ENCODE peak calls at places on chromosomes 3 and 15, in seven cellular contexts. B, Y, R, T, K, G and I are unnamed samples.

GRCh38 chr3:28139288-28139687 is 102.1 kb upstream of the CMC1 start:
- DNase-seq in T (peak), R (no peak), K (no peak), B (no peak), Y (peak), G (peak), I (no peak)

GRCh38 chr15:58070801-58071418 is 5.4 kb upstream of the ALDH1A2 start:
- DNase-seq in B (peak), K (peak), R (peak), T (peak), G (peak), Y (peak), I (peak)

GRCh38 chr3:187979543-187979942 is 174.4 kb upstream of the LPP start:
- DNase-seq in T (no peak), K (no peak), B (no peak), G (no peak), R (no peak), Y (no peak), I (no peak)

GRCh38 chr3:24344784-24345439 is 149.7 kb downstream of the THRB start:
- DNase-seq in Y (no peak), T (no peak), G (no peak), R (no peak), B (no peak), K (no peak), I (no peak)

GRCh38 chr3:38723569-38724391 is 74.3 kb upstream of the SCN5A start:
- DNase-seq in R (no peak), K (peak), Y (peak), B (no peak), G (peak), T (no peak), I (peak)

GRCh38 chr15:67085818-67086649 is 20.6 kb downstream of the SMAD3 start:
- DNase-seq in R (no peak), G (peak), K (no peak), T (no peak), B (no peak), Y (no peak), I (no peak)

GRCh38 chr3:131892331-131892730 is 142.5 kb downstream of the CPNE4 start:
- DNase-seq in T (no peak), Y (no peak), G (no peak), B (no peak), R (no peak), K (no peak), I (no peak)

GRCh38 chr3:16550676-16551341 is 37.3 kb upstream of the RFTN1 start:
- DNase-seq in G (peak), R (peak), Y (peak), B (peak), K (peak), T (peak), I (peak)

GRCh38 chr15:67834249-67834592 is 5.6 kb downstream of the RNU6-1 start:
- DNase-seq in Y (no peak), K (no peak), B (no peak), R (no peak), T (no peak), G (no peak), I (no peak)

GRCh38 chr15:79406191-79406590 is 25.9 kb upstream of the MINAR1 start:
- DNase-seq in K (no peak), G (no peak), B (no peak), T (no peak), Y (no peak), R (no peak), I (no peak)

DNA sequence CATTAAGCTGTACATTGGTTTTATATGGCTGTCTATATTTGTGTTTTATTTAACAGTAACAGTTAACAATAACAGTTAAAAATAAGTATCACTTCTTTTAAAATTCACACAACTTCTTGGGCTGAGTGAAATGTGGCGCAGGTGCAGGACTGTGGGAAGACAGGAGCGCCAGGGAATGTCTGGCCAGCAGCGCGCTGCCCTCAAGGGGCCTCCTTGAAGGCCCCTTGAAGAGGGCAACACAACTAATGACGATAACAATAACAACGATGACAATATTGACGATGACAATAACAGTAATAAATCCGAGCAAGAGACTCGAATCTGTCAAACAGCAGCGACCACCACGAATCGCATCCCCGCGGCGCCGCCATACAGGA is 411 bp upstream of the PPP2R3A start:
- DNase-seq in T (no peak), K (no peak), Y (no peak), R (no peak), B (no peak), G (no peak), I (no peak)
- H3K4me3 ChIP-seq in T (peak), K (no peak), Y (peak), R (peak), B (peak), G (no peak), I (no peak)

GRCh38 chr3:108223928-108224327 is 1.7 kb upstream of the IFT57 start:
- DNase-seq in T (no peak), R (no peak), K (peak), G (no peak), Y (no peak), B (no peak), I (no peak)
- TF ChIP-seq POLR2A in T (no peak), R (no peak), K (no peak), G (no peak), Y (no peak), B (no peak), I (no peak)

DNA sequence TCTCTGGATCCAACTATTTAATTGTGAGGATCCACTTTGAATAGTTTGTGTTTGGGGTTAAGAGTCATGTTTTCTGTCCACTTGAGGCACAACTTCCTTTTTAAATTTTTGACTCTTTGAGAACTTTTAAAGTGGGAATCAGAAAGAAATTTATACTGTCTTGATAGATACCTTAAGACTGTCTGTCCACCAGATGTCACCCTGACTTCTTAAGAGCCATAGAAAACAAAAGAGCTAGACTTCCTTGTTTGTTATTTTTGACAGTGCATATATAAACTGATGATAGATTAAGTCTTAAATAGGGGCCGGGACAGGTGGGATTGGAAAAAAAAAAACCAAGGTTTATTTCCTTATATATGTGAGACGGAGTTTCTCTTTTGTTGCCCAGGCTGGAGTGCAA is 52.1 kb upstream of the WDR72 start:
- DNase-seq in T (no peak), B (no peak), K (no peak), G (no peak), R (no peak), Y (no peak), I (no peak)
- TF ChIP-seq CTCF in T (no peak), B (peak), K (no peak), G (no peak), R (no peak), Y (peak), I (no peak)

DNA sequence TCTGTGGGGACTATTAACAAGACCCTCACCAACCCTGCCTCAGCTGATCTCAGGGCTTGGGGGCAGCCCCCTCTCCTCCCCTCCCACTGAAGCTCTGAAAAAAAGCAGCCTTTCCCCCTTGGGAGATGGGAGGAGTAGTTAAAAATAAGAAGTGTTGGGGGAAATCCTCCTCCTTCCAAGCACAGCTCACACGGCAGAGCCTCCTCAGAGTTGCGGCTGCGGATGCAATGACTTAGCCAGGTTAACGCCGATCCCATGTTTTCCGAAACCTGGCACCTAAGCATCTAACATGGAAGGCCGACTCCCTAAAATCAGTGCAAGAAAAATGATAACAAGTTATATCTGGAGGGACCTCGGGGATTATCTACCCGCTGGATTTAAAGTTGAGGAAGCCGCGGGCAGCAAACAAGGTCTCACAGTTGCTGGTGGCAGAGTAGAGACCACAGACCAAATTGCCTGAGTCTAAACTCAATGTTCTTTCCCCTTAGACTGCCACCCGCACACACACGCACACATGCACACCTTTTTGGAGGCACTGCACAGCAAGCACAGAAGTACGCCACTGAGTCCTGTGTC is 1.1 kb upstream of the TPM1 start:
- DNase-seq in B (no peak), K (no peak), T (peak), G (no peak), Y (no peak), R (no peak), I (no peak)
- H3K4me3 ChIP-seq in B (peak), K (no peak), T (no peak), G (no peak), Y (peak), R (peak), I (no peak)

GRCh38 chr15:59952960-59953359 is 51.2 kb upstream of the FOXB1 start:
- DNase-seq in T (no peak), G (no peak), Y (no peak), R (no peak), B (no peak), K (no peak), I (no peak)
- TF ChIP-seq POLR2A in T (no peak), G (no peak), Y (no peak), R (no peak), B (no peak), K (no peak), I (no peak)

DNA sequence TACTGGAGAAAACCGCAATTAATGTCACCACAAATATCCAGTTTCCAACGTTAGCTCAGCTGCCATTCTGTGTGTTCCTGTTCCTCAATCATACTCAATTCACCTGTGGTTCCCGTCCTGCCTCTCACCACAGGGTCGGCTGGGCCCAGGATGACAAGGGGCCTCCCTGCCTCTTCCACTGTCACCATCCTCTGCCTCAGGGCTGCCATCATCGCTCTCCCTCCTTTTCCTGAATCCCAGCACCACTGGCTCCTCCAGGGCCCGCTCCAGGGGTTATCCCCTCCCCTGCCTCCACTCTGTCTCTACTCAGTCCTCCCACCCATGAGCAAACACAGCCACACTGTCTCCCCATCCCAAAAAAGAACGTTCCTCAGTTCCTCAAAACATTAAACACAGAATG is 170.9 kb upstream of the NSMCE3 start:
- DNase-seq in T (no peak), K (no peak), Y (no peak), R (no peak), G (no peak), B (no peak), I (no peak)
- TF ChIP-seq CTCF in T (no peak), K (no peak), Y (no peak), R (no peak), G (no peak), B (no peak), I (no peak)

GRCh38 chr3:196138464-196138863 is 56.6 kb upstream of the TFRC start:
- DNase-seq in G (no peak), Y (no peak), R (peak), T (no peak), K (no peak), B (no peak), I (no peak)

GRCh38 chr3:196134691-196135090 is 52.8 kb upstream of the TFRC start:
- DNase-seq in Y (no peak), R (peak), B (no peak), T (no peak), K (peak), G (no peak), I (no peak)

GRCh38 chr3:196131921-196132320 is 50.0 kb upstream of the TFRC start:
- DNase-seq in G (no peak), Y (no peak), B (no peak), R (no peak), K (no peak), T (no peak), I (no peak)

GRCh38 chr3:196138927-196139680 is 57.2 kb upstream of the TFRC start:
- DNase-seq in K (peak), G (no peak), Y (no peak), B (no peak), R (peak), T (no peak), I (no peak)

GRCh38 chr3:196135693-196136639 is 54.1 kb upstream of the TFRC start:
- DNase-seq in G (no peak), Y (peak), K (peak), T (no peak), B (no peak), R (peak), I (no peak)
- H3K4me3 ChIP-seq in G (no peak), Y (no peak), K (no peak), T (no peak), B (no peak), R (no peak), I (no peak)

DNA sequence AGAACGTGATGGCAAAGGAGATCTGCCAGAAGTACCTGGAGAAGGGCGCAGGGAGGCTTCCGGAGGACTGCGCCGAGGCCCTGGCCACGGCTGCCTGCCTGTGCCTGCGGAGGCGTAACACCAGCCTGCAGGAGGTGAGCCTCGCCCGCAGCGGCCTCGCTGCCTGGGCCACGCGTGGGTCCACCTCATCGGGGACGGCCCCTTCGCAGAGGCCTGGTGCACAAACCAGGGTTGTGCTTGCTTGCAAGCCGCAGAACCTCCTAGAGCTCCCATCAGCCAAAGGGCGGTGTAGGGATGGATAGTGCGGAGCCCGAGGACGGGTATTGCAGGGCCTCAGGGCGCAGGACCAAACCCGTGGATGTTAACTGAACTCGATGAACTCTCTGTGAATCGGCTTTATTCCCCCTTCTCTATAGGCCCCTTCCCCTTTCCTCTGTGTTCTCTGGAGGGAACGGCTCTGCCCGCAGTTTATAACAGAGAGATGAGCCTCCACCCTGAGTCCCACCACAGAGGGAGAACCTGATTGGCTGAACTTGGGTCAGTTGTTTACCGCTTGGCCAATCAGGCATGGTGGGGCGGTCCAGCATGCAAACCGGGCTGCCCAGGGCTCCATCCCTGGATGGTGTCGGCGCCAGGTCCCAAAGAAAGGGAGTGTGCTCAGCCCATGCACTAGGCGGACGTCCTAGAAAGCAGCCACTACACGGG is 13.6 kb upstream of the TATDN2 start:
- DNase-seq in R (no peak), B (no peak), G (no peak), T (no peak), Y (no peak), K (no peak), I (no peak)
- TF ChIP-seq POLR2A in R (no peak), B (no peak), G (no peak), T (no peak), Y (no peak), K (no peak), I (no peak)